ENCODE peak calls at places on chromosomes 3 and 15, in ten cellular contexts. F, Z, N, A, T, D, B, P, Q and R are unnamed samples.

GRCh38 chr3:42712716-42713372 is 10.2 kb upstream of the HHATL start:
- DNase-seq in A (no peak), B (no peak), F (no peak), N (peak), T (no peak), Z (no peak), Q (no peak), D (no peak), P (no peak), R (no peak)

GRCh38 chr3:31546152-31546551 is 13.4 kb downstream of the STT3B start:
- DNase-seq in D (no peak), F (no peak), T (no peak), N (no peak), Z (no peak), B (no peak), A (no peak), P (no peak), Q (peak), R (no peak)

GRCh38 chr3:101509811-101510210 is 3.2 kb downstream of the SENP7 start:
- DNase-seq in Q (peak), N (no peak), A (no peak), P (peak), F (no peak), B (no peak), T (no peak), D (no peak), Z (no peak), R (no peak)

GRCh38 chr3:108320746-108321350 is 24.5 kb downstream of the HHLA2 start:
- DNase-seq in Q (no peak), F (no peak), N (no peak), A (no peak), P (no peak), T (no peak), Z (no peak), D (no peak), B (no peak), R (no peak)

GRCh38 chr15:66692808-66693596 is 9.0 kb upstream of the SMAD6 start:
- DNase-seq in T (no peak), Z (peak), P (no peak), Q (no peak), B (no peak), D (no peak), N (no peak), F (no peak), A (no peak), R (no peak)

GRCh38 chr15:70093070-70093469 is 4.6 kb downstream of the TLE3 start:
- DNase-seq in F (no peak), Q (no peak), B (no peak), N (no peak), Z (peak), P (no peak), A (no peak), T (no peak), D (no peak), R (no peak)

GRCh38 chr3:192237992-192238608 is 489.2 kb downstream of the FGF12 start:
- DNase-seq in B (no peak), Q (no peak), A (no peak), N (no peak), F (no peak), T (no peak), Z (no peak), P (no peak), D (no peak), R (no peak)

GRCh38 chr15:37031198-37031597 is 69.2 kb downstream of the MEIS2 start:
- DNase-seq in N (no peak), B (no peak), F (no peak), P (no peak), Q (peak), T (no peak), D (peak), A (no peak), Z (no peak), R (no peak)

GRCh38 chr3:139559541-139559940 is 20.0 kb upstream of the RBP1 start:
- DNase-seq in N (no peak), Q (peak), B (no peak), P (peak), A (no peak), D (no peak), Z (no peak), T (no peak), F (no peak), R (no peak)

GRCh38 chr3:60056394-60056793 is 1006.6 kb upstream of the CFAP20DC start:
- DNase-seq in T (no peak), A (no peak), N (no peak), Q (no peak), D (no peak), P (no peak), B (no peak), F (no peak), Z (no peak), R (no peak)

GRCh38 chr3:180870008-180870733 is 42.3 kb upstream of the FXR1 start:
- DNase-seq in B (no peak), Z (peak), D (no peak), F (no peak), T (no peak), P (peak), N (peak), Q (peak), A (no peak), R (no peak)

GRCh38 chr3:155702745-155703581 is 41.9 kb downstream of the PLCH1 start:
- DNase-seq in T (no peak), F (no peak), B (no peak), Z (no peak), N (no peak), D (no peak), Q (no peak), P (no peak), A (no peak), R (no peak)

GRCh38 chr3:129624347-129625070 is 18.0 kb upstream of the PLXND1 start:
- DNase-seq in P (no peak), B (peak), Q (peak), Z (no peak), N (peak), A (no peak), F (peak), T (no peak), D (no peak), R (no peak)

GRCh38 chr3:72582211-72582878 is 265.9 kb downstream of the SHQ1 start:
- DNase-seq in Z (no peak), F (no peak), D (no peak), N (no peak), B (no peak), P (no peak), Q (no peak), T (no peak), A (no peak), R (no peak)

GRCh38 chr15:90988249-90988648 is 6.1 kb downstream of the PRC1 start:
- DNase-seq in A (no peak), F (no peak), Z (peak), B (no peak), P (no peak), D (no peak), Q (no peak), T (no peak), N (no peak), R (no peak)

GRCh38 chr15:52731732-52732470 is 52.7 kb upstream of the ATOSA start:
- DNase-seq in F (no peak), Q (peak), B (no peak), D (no peak), T (no peak), N (no peak), A (no peak), P (no peak), Z (peak), R (no peak)